ENCODE peak calls at places on chromosomes 12 and 14, in five cellular contexts. O is GM12865, V is coronary artery, Y is right lobe of liver, U is HFFc6. R is an unnamed sample.
A peak's percentile ranks its signal among the peaks of the same experiment; 100 is the strongest.

GRCh38 chr12:77488041-77488620 is 342.6 kb upstream of the NAV3 start:
- DNase-seq in U (peak; percentile 5), O (no peak), Y (no peak), V (no peak), R (no peak)

GRCh38 chr12:45518516-45519235 is 210.8 kb upstream of the ARID2 start:
- DNase-seq in O (peak; percentile 46), U (no peak), V (no peak), Y (no peak), R (no peak)

GRCh38 chr12:25959069-25959961 is 833 bp downstream of the RASSF8 start:
- DNase-seq in U (peak; percentile 85), Y (peak; percentile 67), V (peak; percentile 77), O (peak; percentile 9), R (no peak)

GRCh38 chr14:92993302-92993701 is 70.4 kb downstream of the CHGA start:
- DNase-seq in V (no peak), Y (peak; percentile 83), O (no peak), U (no peak), R (no peak)

GRCh38 chr14:54206477-54206876 is 190.3 kb upstream of the CDKN3 start:
- DNase-seq in Y (no peak), U (no peak), V (no peak), O (no peak), R (no peak)

GRCh38 chr14:88025350-88025749 is 20.4 kb downstream of the GPR65 start:
- DNase-seq in U (no peak), V (no peak), O (no peak), Y (no peak), R (no peak)

GRCh38 chr12:48104531-48104930 is 1.3 kb downstream of the SENP1 start:
- DNase-seq in V (no peak), O (no peak), Y (no peak), U (no peak), R (no peak)

GRCh38 chr12:14825256-14825655 is 11.3 kb upstream of the SMCO3 start:
- DNase-seq in V (no peak), O (no peak), U (no peak), Y (no peak), R (no peak)

GRCh38 chr12:79685068-79685467 is 5.7 kb downstream of the PAWR start:
- DNase-seq in O (no peak), U (peak; percentile 45), Y (no peak), V (no peak), R (no peak)

GRCh38 chr12:67193705-67194104 is 75.5 kb upstream of the CAND1 start:
- DNase-seq in Y (no peak), V (no peak), O (peak; percentile 49), U (no peak), R (no peak)

GRCh38 chr12:9760699-9761406 is at the start of gene CD69:
- DNase-seq in O (peak; percentile 91), U (no peak), V (no peak), Y (no peak), R (peak; percentile 29)

GRCh38 chr12:48956279-48957140 is 777 bp downstream of the ARF3 start:
- DNase-seq in O (peak; percentile 71), Y (peak; percentile 75), V (peak; percentile 94), U (peak; percentile 94), R (peak; percentile 59)

GRCh38 chr12:89105243-89105642 is 247.1 kb downstream of the DUSP6 start:
- DNase-seq in Y (no peak), U (no peak), V (no peak), O (no peak), R (no peak)

GRCh38 chr12:112795582-112795981 is 4.0 kb downstream of the RPH3A start:
- DNase-seq in U (no peak), V (no peak), Y (no peak), O (no peak), R (no peak)

GRCh38 chr14:49339130-49339529 is 247.1 kb downstream of the RPS29 start:
- DNase-seq in O (no peak), V (no peak), U (no peak), Y (no peak), R (no peak)

GRCh38 chr12:115423546-115423987 is 739.6 kb upstream of the TBX3 start:
- DNase-seq in O (no peak), Y (peak; percentile 69), V (no peak), U (no peak), R (no peak)

GRCh38 chr14:89365071-89365801 is 51.8 kb downstream of the FOXN3 start:
- DNase-seq in Y (no peak), U (no peak), O (peak; percentile 92), V (no peak), R (peak; percentile 73)

GRCh38 chr12:45989857-45990467 is 412 bp downstream of the SCAF11 start:
- DNase-seq in V (peak; percentile 82), O (peak; percentile 72), U (peak; percentile 47), Y (peak; percentile 89), R (no peak)

GRCh38 chr12:7144414-7145120 is 14.4 kb downstream of the CLSTN3 start:
- DNase-seq in O (peak; percentile 39), V (no peak), U (peak; percentile 21), Y (no peak), R (peak; percentile 50)

GRCh38 chr14:48936352-48936751 is 649.8 kb downstream of the RPS29 start:
- DNase-seq in O (no peak), V (no peak), U (no peak), Y (no peak), R (no peak)

GRCh38 chr12:65828711-65829339 is 4.5 kb downstream of the HMGA2 start:
- DNase-seq in O (no peak), V (no peak), U (no peak), Y (no peak), R (no peak)

GRCh38 chr12:113161415-113162016 is 12.0 kb downstream of the CFAP73 start:
- DNase-seq in U (no peak), O (peak; percentile 84), Y (no peak), V (no peak), R (peak; percentile 67)

GRCh38 chr14:86462193-86462592 is 932.2 kb downstream of the FLRT2 start:
- DNase-seq in U (peak; percentile 32), V (no peak), Y (no peak), O (peak; percentile 1), R (no peak)

GRCh38 chr12:16393126-16393525 is 45.7 kb downstream of the MGST1 start:
- DNase-seq in O (no peak), Y (no peak), V (no peak), U (no peak), R (no peak)

GRCh38 chr14:64910847-64911495 is 3.3 kb upstream of the CHURC1 start:
- DNase-seq in U (peak; percentile 42), Y (no peak), V (no peak), O (peak; percentile 12), R (no peak)

GRCh38 chr12:92786045-92786444 is 83.3 kb downstream of the PLEKHG7 start:
- DNase-seq in O (no peak), Y (no peak), U (peak; percentile 35), V (no peak), R (no peak)

GRCh38 chr12:109731231-109731731 is 17.7 kb downstream of the FAM222A start:
- DNase-seq in Y (peak; percentile 34), O (no peak), V (no peak), U (no peak), R (no peak)
- TF ChIP-seq CTCF in Y (no peak), O (no peak), V (no peak), U (no peak), R (no peak)

DNA sequence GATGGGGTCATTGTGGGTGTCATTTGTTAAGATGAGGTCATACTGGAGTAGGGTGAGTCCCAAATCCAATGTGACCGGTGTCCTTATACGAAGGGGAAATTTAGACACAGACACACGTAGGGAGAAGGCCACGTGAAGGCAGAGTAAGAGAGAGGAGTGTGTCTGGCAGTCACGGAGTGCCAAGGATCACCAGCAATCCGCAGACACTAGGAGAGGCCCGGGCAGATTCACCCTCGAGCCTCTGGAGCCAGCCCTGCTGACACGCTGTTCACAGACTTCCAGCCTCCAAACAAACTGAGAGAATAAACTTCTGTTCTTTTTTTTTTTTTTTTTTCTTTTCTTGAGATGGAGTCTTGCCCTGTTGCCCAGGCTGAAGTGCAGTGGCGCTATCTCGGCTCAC is 24.9 kb downstream of the BRI3BP start:
- DNase-seq in O (no peak), V (no peak), Y (no peak), U (no peak), R (no peak)
- TF ChIP-seq CTCF in O (no peak), V (no peak), Y (no peak), U (no peak), R (no peak)

GRCh38 chr12:51589557-51590176 is 1.4 kb upstream of the SCN8A start:
- DNase-seq in Y (no peak), O (no peak), V (no peak), U (no peak), R (no peak)

GRCh38 chr12:51589060-51589459 is 2.0 kb upstream of the SCN8A start:
- DNase-seq in V (no peak), U (peak; percentile 26), O (no peak), Y (no peak), R (no peak)

GRCh38 chr12:51591020-51591901 is at the start of gene SCN8A:
- DNase-seq in O (peak; percentile 38), Y (no peak), U (peak; percentile 45), V (no peak), R (peak; percentile 61)

GRCh38 chr12:51592034-51592705 is 1.1 kb downstream of the SCN8A start:
- DNase-seq in U (peak; percentile 87), V (no peak), Y (no peak), O (no peak), R (no peak)

GRCh38 chr12:51590347-51591019 is 550 bp upstream of the SCN8A start:
- DNase-seq in U (peak; percentile 66), Y (peak; percentile 81), V (no peak), O (peak; percentile 76), R (peak; percentile 89)
- TF ChIP-seq CTCF in U (peak; percentile 76), Y (peak; percentile 56), V (no peak), O (peak; percentile 75), R (peak; percentile 85)

DNA sequence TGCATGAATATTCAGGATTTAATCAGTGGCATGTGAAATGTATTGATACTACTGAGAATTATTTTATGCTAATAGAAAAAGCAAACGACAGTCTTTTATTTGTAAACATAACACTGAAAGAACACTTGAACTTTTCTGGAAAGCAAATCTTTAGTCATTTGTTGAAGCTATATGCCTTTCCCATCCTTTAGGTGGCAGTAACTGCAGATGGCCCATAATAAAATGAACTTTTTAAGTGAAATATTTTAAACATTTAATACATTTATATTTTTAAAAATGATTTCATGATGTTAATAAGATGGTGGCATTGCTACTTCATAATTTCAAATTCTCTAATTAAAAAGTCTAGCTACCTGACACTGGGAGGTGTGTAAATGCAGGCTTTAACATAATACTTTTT is 13.9 kb upstream of the KRR1 start:
- DNase-seq in V (no peak), Y (no peak), O (no peak), U (no peak), R (no peak)
- TF ChIP-seq CTCF in V (no peak), Y (no peak), O (no peak), U (peak; percentile 80), R (no peak)

GRCh38 chr12:56602239-56602638 is 27.9 kb downstream of the BAZ2A start:
- DNase-seq in U (no peak), V (no peak), O (no peak), Y (no peak), R (no peak)

GRCh38 chr12:56599041-56599440 is 31.1 kb downstream of the BAZ2A start:
- DNase-seq in U (no peak), V (no peak), O (no peak), Y (no peak), R (no peak)

GRCh38 chr12:56599797-56600196 is 30.3 kb downstream of the BAZ2A start:
- DNase-seq in V (no peak), O (no peak), U (no peak), Y (no peak), R (no peak)

GRCh38 chr12:56600753-56601152 is 29.4 kb downstream of the BAZ2A start:
- DNase-seq in Y (no peak), V (no peak), U (no peak), O (no peak), R (no peak)

GRCh38 chr12:56601503-56601902 is 28.6 kb downstream of the BAZ2A start:
- DNase-seq in O (peak; percentile 39), Y (no peak), V (no peak), U (no peak), R (peak; percentile 36)
- TF ChIP-seq CTCF in O (peak; percentile 20), Y (peak; percentile 15), V (no peak), U (peak; percentile 47), R (peak; percentile 40)